ENCODE peak calls at places on chromosome 16, in six cellular contexts. One of them, this sample, is unnamed.

GRCh38 chr16:30491744-30492308 is 19.3 kb downstream of the ITGAL start:
- DNase-seq in uterus: no peak
- DNase-seq in PC-3: peak; percentile 79
- DNase-seq in left ventricle myocardium inferior: no peak
- DNase-seq in hepatocyte: peak; percentile 39
- DNase-seq in CD8-positive, alpha-beta memory T cell: peak; percentile 28
- DNase-seq in this sample: no peak

GRCh38 chr16:1159973-1160772 is 7.3 kb downstream of the CACNA1H start:
- DNase-seq in uterus: peak; percentile 82
- DNase-seq in PC-3: peak; percentile 15
- DNase-seq in left ventricle myocardium inferior: peak; percentile 80
- DNase-seq in hepatocyte: peak; percentile 51
- DNase-seq in CD8-positive, alpha-beta memory T cell: no peak
- DNase-seq in this sample: no peak

GRCh38 chr16:69761983-69762842 is at the start of gene WWP2:
- DNase-seq in uterus: peak; percentile 73
- DNase-seq in PC-3: peak; percentile 77
- DNase-seq in left ventricle myocardium inferior: peak; percentile 72
- DNase-seq in hepatocyte: peak; percentile 94
- DNase-seq in CD8-positive, alpha-beta memory T cell: peak; percentile 72
- DNase-seq in this sample: peak; percentile 84

GRCh38 chr16:55717326-55717725 is 61.5 kb downstream of the SLC6A2 start:
- DNase-seq in uterus: no peak
- DNase-seq in PC-3: no peak
- DNase-seq in left ventricle myocardium inferior: no peak
- DNase-seq in hepatocyte: no peak
- DNase-seq in CD8-positive, alpha-beta memory T cell: no peak
- DNase-seq in this sample: no peak

GRCh38 chr16:74607967-74608356 is 1.0 kb upstream of the GLG1 start:
- DNase-seq in uterus: no peak
- DNase-seq in PC-3: no peak
- DNase-seq in left ventricle myocardium inferior: no peak
- DNase-seq in hepatocyte: no peak
- DNase-seq in CD8-positive, alpha-beta memory T cell: no peak
- DNase-seq in this sample: no peak

GRCh38 chr16:52078716-52079655 is 468.0 kb downstream of the TOX3 start:
- DNase-seq in uterus: no peak
- DNase-seq in PC-3: no peak
- DNase-seq in left ventricle myocardium inferior: no peak
- DNase-seq in hepatocyte: no peak
- DNase-seq in CD8-positive, alpha-beta memory T cell: no peak
- DNase-seq in this sample: no peak

GRCh38 chr16:30185141-30185682 is 1.8 kb downstream of the CORO1A start:
- DNase-seq in uterus: peak; percentile 18
- DNase-seq in PC-3: no peak
- DNase-seq in left ventricle myocardium inferior: peak; percentile 20
- DNase-seq in hepatocyte: no peak
- DNase-seq in CD8-positive, alpha-beta memory T cell: peak; percentile 27
- DNase-seq in this sample: no peak

GRCh38 chr16:20268409-20268808 is 58.9 kb downstream of the GP2 start:
- DNase-seq in uterus: no peak
- DNase-seq in PC-3: no peak
- DNase-seq in left ventricle myocardium inferior: no peak
- DNase-seq in hepatocyte: no peak
- DNase-seq in CD8-positive, alpha-beta memory T cell: no peak
- DNase-seq in this sample: no peak

GRCh38 chr16:76193851-76194620 is 83.2 kb upstream of the CNTNAP4 start:
- DNase-seq in uterus: no peak
- DNase-seq in PC-3: no peak
- DNase-seq in left ventricle myocardium inferior: no peak
- DNase-seq in hepatocyte: peak; percentile 28
- DNase-seq in CD8-positive, alpha-beta memory T cell: no peak
- DNase-seq in this sample: no peak

GRCh38 chr16:17238285-17239028 is 232.3 kb downstream of the XYLT1 start:
- DNase-seq in uterus: no peak
- DNase-seq in PC-3: no peak
- DNase-seq in left ventricle myocardium inferior: no peak
- DNase-seq in hepatocyte: no peak
- DNase-seq in CD8-positive, alpha-beta memory T cell: no peak
- DNase-seq in this sample: no peak

GRCh38 chr16:8850279-8850885 is 18.4 kb downstream of the CARHSP1 start:
- DNase-seq in uterus: peak; percentile 27
- DNase-seq in PC-3: peak; percentile 77
- DNase-seq in left ventricle myocardium inferior: peak; percentile 60
- DNase-seq in hepatocyte: no peak
- DNase-seq in CD8-positive, alpha-beta memory T cell: no peak
- DNase-seq in this sample: no peak

GRCh38 chr16:73016488-73016830 is 31.5 kb downstream of the ZFHX3 start:
- DNase-seq in uterus: no peak
- DNase-seq in PC-3: peak; percentile 51
- DNase-seq in left ventricle myocardium inferior: no peak
- DNase-seq in hepatocyte: no peak
- DNase-seq in CD8-positive, alpha-beta memory T cell: no peak
- DNase-seq in this sample: no peak

GRCh38 chr16:11111166-11111565 is 144.8 kb downstream of the SOCS1 start:
- DNase-seq in uterus: no peak
- DNase-seq in PC-3: no peak
- DNase-seq in left ventricle myocardium inferior: no peak
- DNase-seq in hepatocyte: no peak
- DNase-seq in CD8-positive, alpha-beta memory T cell: no peak
- DNase-seq in this sample: no peak

GRCh38 chr16:70753228-70753627 is 47.7 kb downstream of the VAC14 start:
- DNase-seq in uterus: no peak
- DNase-seq in PC-3: no peak
- DNase-seq in left ventricle myocardium inferior: no peak
- DNase-seq in hepatocyte: no peak
- DNase-seq in CD8-positive, alpha-beta memory T cell: no peak
- DNase-seq in this sample: no peak

GRCh38 chr16:17271687-17272086 is 199.1 kb downstream of the XYLT1 start:
- DNase-seq in uterus: no peak
- DNase-seq in PC-3: no peak
- DNase-seq in left ventricle myocardium inferior: no peak
- DNase-seq in hepatocyte: peak; percentile 46
- DNase-seq in CD8-positive, alpha-beta memory T cell: no peak
- DNase-seq in this sample: peak; percentile 75

GRCh38 chr16:77111057-77111456 is 79.9 kb upstream of the MON1B start:
- DNase-seq in uterus: no peak
- DNase-seq in PC-3: no peak
- DNase-seq in left ventricle myocardium inferior: no peak
- DNase-seq in hepatocyte: no peak
- DNase-seq in CD8-positive, alpha-beta memory T cell: no peak
- DNase-seq in this sample: no peak

GRCh38 chr16:23521965-23522364 is 11.7 kb upstream of the GGA2 start:
- DNase-seq in uterus: no peak
- DNase-seq in PC-3: no peak
- DNase-seq in left ventricle myocardium inferior: no peak
- DNase-seq in hepatocyte: no peak
- DNase-seq in CD8-positive, alpha-beta memory T cell: no peak
- DNase-seq in this sample: no peak
- H3K4me3 ChIP-seq in uterus: no peak overlapping the region
- H3K4me3 ChIP-seq in PC-3: no peak overlapping the region
- H3K4me3 ChIP-seq in left ventricle myocardium inferior: no peak overlapping the region
- H3K4me3 ChIP-seq in hepatocyte: no peak overlapping the region
- H3K4me3 ChIP-seq in CD8-positive, alpha-beta memory T cell: no peak overlapping the region
- H3K4me3 ChIP-seq in this sample: no peak overlapping the region

GRCh38 chr16:89345663-89346150 is 128.2 kb downstream of the ZNF778 start:
- DNase-seq in uterus: no peak
- DNase-seq in PC-3: peak; percentile 6
- DNase-seq in left ventricle myocardium inferior: no peak
- DNase-seq in hepatocyte: peak; percentile 50
- DNase-seq in CD8-positive, alpha-beta memory T cell: no peak
- DNase-seq in this sample: no peak

GRCh38 chr16:89344846-89345577 is 127.5 kb downstream of the ZNF778 start:
- DNase-seq in uterus: no peak
- DNase-seq in PC-3: no peak
- DNase-seq in left ventricle myocardium inferior: no peak
- DNase-seq in hepatocyte: no peak
- DNase-seq in CD8-positive, alpha-beta memory T cell: no peak
- DNase-seq in this sample: no peak

GRCh38 chr16:89346869-89347268 is 129.4 kb downstream of the ZNF778 start:
- DNase-seq in uterus: no peak
- DNase-seq in PC-3: no peak
- DNase-seq in left ventricle myocardium inferior: no peak
- DNase-seq in hepatocyte: no peak
- DNase-seq in CD8-positive, alpha-beta memory T cell: no peak
- DNase-seq in this sample: no peak

GRCh38 chr16:89349947-89350633 is 132.6 kb downstream of the ZNF778 start:
- DNase-seq in uterus: no peak
- DNase-seq in PC-3: no peak
- DNase-seq in left ventricle myocardium inferior: no peak
- DNase-seq in hepatocyte: no peak
- DNase-seq in CD8-positive, alpha-beta memory T cell: no peak
- DNase-seq in this sample: no peak

DNA sequence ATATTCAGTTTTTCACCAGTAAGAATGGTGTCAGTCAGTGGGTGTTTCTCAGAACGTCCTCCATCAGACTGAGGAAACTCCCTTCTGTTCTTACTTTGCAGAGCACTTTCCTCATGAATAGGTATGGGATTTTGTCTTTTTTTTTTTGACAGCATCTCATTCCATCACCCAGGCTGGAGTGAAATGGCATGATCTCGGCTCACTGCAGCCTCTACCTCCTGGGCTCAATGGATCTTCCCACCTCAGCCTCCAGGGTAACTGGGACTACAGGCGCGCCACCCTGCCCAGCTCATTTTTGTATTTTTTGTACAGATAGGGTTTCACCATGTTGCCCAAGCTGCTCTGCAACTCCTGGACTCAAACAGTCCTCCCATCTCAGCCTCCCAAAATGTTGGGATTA is 130.3 kb downstream of the ZNF778 start:
- DNase-seq in uterus: no peak
- DNase-seq in PC-3: no peak
- DNase-seq in left ventricle myocardium inferior: no peak
- DNase-seq in hepatocyte: no peak
- DNase-seq in CD8-positive, alpha-beta memory T cell: no peak
- DNase-seq in this sample: no peak
- H3K4me1 ChIP-seq in uterus: peaks cover 22% of the 10 kb centered on the region
- H3K4me1 ChIP-seq in PC-3: peaks cover 23% of the 10 kb centered on the region
- H3K4me1 ChIP-seq in left ventricle myocardium inferior: peaks cover 62% of the 10 kb centered on the region
- H3K4me1 ChIP-seq in hepatocyte: peaks cover 49% of the 10 kb centered on the region
- H3K4me1 ChIP-seq in CD8-positive, alpha-beta memory T cell: peaks cover 48% of the 10 kb centered on the region
- H3K4me1 ChIP-seq in this sample: no peaks in the 10 kb centered on the region

DNA sequence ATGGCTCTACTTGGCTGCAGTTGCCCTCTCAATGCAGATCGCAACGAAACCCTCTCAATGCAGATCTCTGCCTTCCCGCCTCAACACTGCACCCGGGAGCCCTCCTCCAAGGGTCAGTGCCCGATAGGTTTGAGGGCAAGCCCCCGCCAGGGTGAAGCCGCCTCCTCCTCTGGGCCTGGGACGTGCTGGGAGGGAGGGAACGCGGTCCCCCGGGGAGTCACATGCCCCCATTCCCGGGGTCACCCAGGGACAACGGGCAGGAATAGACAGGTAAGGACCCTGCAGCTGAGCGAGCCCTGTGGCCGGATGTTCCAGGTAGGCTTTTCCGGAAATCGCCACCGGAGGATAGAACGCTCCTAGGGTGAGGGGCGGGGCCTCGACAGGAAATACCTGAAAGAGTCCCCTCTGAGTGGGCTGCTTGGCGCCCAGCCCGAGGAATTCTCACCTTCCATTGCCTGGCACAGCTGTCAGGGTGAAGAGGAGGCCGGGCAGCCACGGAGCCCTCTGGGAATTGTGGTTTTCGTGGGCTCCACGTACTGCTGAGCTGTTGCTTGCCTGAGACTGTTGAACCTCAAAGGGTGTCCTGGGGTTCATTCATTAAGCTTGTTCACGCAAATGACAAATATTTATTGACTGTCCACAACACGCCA is 12.8 kb downstream of the ZNF174 start:
- DNase-seq in uterus: no peak
- DNase-seq in PC-3: no peak
- DNase-seq in left ventricle myocardium inferior: no peak
- DNase-seq in hepatocyte: no peak
- DNase-seq in CD8-positive, alpha-beta memory T cell: no peak
- DNase-seq in this sample: no peak
- H3K9me3 ChIP-seq in uterus: no peaks in the 10 kb centered on the region
- H3K9me3 ChIP-seq in PC-3: peaks cover 5% of the 10 kb centered on the region
- H3K9me3 ChIP-seq in left ventricle myocardium inferior: peaks cover 98% of the 10 kb centered on the region
- H3K9me3 ChIP-seq in hepatocyte: peaks cover 23% of the 10 kb centered on the region
- H3K9me3 ChIP-seq in CD8-positive, alpha-beta memory T cell: peaks cover 29% of the 10 kb centered on the region
- H3K9me3 ChIP-seq in this sample: peaks cover 82% of the 10 kb centered on the region

GRCh38 chr16:86540894-86541293 is 14.1 kb downstream of the MTHFSD start:
- DNase-seq in uterus: no peak
- DNase-seq in PC-3: no peak
- DNase-seq in left ventricle myocardium inferior: no peak
- DNase-seq in hepatocyte: no peak
- DNase-seq in CD8-positive, alpha-beta memory T cell: no peak
- DNase-seq in this sample: no peak

GRCh38 chr16:86541560-86541959 is 13.5 kb downstream of the MTHFSD start:
- DNase-seq in uterus: no peak
- DNase-seq in PC-3: no peak
- DNase-seq in left ventricle myocardium inferior: no peak
- DNase-seq in hepatocyte: no peak
- DNase-seq in CD8-positive, alpha-beta memory T cell: no peak
- DNase-seq in this sample: no peak

GRCh38 chr16:86545927-86546637 is 9.0 kb downstream of the MTHFSD start:
- DNase-seq in uterus: no peak
- DNase-seq in PC-3: no peak
- DNase-seq in left ventricle myocardium inferior: no peak
- DNase-seq in hepatocyte: no peak
- DNase-seq in CD8-positive, alpha-beta memory T cell: no peak
- DNase-seq in this sample: no peak

GRCh38 chr16:86545481-86545880 is 9.6 kb downstream of the MTHFSD start:
- DNase-seq in uterus: no peak
- DNase-seq in PC-3: no peak
- DNase-seq in left ventricle myocardium inferior: no peak
- DNase-seq in hepatocyte: no peak
- DNase-seq in CD8-positive, alpha-beta memory T cell: no peak
- DNase-seq in this sample: no peak

DNA sequence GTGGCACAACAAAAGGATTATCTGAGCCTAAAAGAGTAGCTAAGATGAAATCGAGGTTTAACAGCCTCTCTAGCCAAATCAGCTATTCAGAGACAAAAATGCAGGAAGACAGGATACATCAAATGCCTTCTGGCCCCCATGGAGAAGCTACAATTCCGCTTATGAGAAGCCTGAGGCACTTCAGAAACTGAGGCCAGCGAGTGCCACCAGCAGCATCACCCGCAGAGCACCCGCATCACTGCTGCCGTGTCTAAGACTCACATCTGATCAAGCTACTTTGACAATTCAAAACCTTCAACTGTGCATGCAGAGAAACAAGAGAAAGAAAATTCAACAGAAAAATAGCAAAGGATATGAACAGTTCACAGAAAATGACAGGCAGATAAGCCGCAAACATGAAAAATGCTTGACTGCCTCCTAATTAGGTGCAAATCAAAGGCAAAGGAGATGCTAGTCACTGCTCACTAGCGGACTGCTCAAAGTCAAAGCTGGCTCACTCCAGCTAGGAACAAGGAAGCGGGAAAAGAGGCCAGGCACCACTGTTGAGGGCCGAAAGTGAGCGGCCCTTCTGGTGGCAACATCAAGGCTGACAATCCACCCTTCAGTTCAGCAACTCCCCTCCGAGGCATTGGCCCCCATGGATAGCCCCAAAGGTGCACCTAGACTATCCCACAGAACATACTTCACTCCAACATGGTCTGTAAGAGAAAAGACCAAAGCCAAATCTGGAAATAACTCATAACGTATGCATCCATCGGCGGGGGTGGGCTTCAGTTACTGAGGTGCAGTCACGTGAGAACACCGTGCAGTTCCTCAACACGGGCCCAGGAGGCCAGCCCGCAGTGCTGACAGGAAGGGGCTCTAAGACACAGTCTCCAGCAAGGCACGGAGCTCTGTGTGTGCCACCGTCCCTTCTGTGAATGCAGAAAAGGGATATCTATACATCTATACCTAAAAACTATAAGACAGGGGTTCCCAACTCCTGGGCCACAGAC is 12.0 kb downstream of the MTHFSD start:
- DNase-seq in uterus: no peak
- DNase-seq in PC-3: no peak
- DNase-seq in left ventricle myocardium inferior: no peak
- DNase-seq in hepatocyte: no peak
- DNase-seq in CD8-positive, alpha-beta memory T cell: no peak
- DNase-seq in this sample: no peak
- H3K4me3 ChIP-seq in uterus: no peak overlapping the region
- H3K4me3 ChIP-seq in PC-3: no peak overlapping the region
- H3K4me3 ChIP-seq in left ventricle myocardium inferior: no peak overlapping the region
- H3K4me3 ChIP-seq in hepatocyte: no peak overlapping the region
- H3K4me3 ChIP-seq in CD8-positive, alpha-beta memory T cell: no peak overlapping the region
- H3K4me3 ChIP-seq in this sample: no peak overlapping the region